ENCODE peak calls at places on chromosomes 12 and 14, in five cellular contexts. One of them, this sample, is unnamed. For H3K9me3, the result is how much of the 10 kb centered on the place peaks cover.

GRCh38 chr12:116595186-116595585 is 36.0 kb downstream of the MAP1LC3B2 start:
- DNase-seq in GM12878: no peak
- DNase-seq in cardiac muscle cell: no peak
- DNase-seq in fibroblast of lung: no peak
- DNase-seq in trophoblast cell: no peak
- DNase-seq in this sample: no peak

GRCh38 chr12:98544741-98545140 is 29.4 kb downstream of the TMPO start:
- DNase-seq in cardiac muscle cell: no peak
- DNase-seq in trophoblast cell: no peak
- DNase-seq in GM12878: no peak
- DNase-seq in fibroblast of lung: peak
- DNase-seq in this sample: no peak

GRCh38 chr12:82120901-82121300 is 237.3 kb downstream of the CCDC59 start:
- DNase-seq in trophoblast cell: no peak
- DNase-seq in GM12878: no peak
- DNase-seq in fibroblast of lung: no peak
- DNase-seq in cardiac muscle cell: no peak
- DNase-seq in this sample: peak

GRCh38 chr14:65104791-65105190 is 2.5 kb upstream of the MAX start:
- DNase-seq in cardiac muscle cell: no peak
- DNase-seq in GM12878: no peak
- DNase-seq in trophoblast cell: no peak
- DNase-seq in fibroblast of lung: no peak
- DNase-seq in this sample: no peak

GRCh38 chr12:82619644-82620043 is 67.1 kb upstream of the TMTC2 start:
- DNase-seq in GM12878: no peak
- DNase-seq in cardiac muscle cell: no peak
- DNase-seq in fibroblast of lung: no peak
- DNase-seq in trophoblast cell: no peak
- DNase-seq in this sample: no peak

GRCh38 chr14:88535149-88535548 is 19.7 kb downstream of the PTPN21 start:
- DNase-seq in GM12878: no peak
- DNase-seq in trophoblast cell: peak
- DNase-seq in fibroblast of lung: no peak
- DNase-seq in cardiac muscle cell: peak
- DNase-seq in this sample: no peak

GRCh38 chr14:24013654-24014514 is 25.2 kb downstream of the DHRS4L2 start:
- DNase-seq in fibroblast of lung: peak
- DNase-seq in cardiac muscle cell: peak
- DNase-seq in GM12878: peak
- DNase-seq in trophoblast cell: peak
- DNase-seq in this sample: peak

GRCh38 chr14:50037837-50038236 is 78.5 kb downstream of the VCPKMT start:
- DNase-seq in GM12878: no peak
- DNase-seq in fibroblast of lung: no peak
- DNase-seq in cardiac muscle cell: peak
- DNase-seq in trophoblast cell: no peak
- DNase-seq in this sample: no peak

GRCh38 chr14:20797159-20797558 is 5.5 kb downstream of the RNASE1 start:
- DNase-seq in fibroblast of lung: no peak
- DNase-seq in cardiac muscle cell: no peak
- DNase-seq in GM12878: no peak
- DNase-seq in trophoblast cell: no peak
- DNase-seq in this sample: no peak

GRCh38 chr12:117377758-117378157 is 16.3 kb upstream of the NOS1 start:
- DNase-seq in cardiac muscle cell: no peak
- DNase-seq in fibroblast of lung: no peak
- DNase-seq in GM12878: no peak
- DNase-seq in trophoblast cell: no peak
- DNase-seq in this sample: no peak

GRCh38 chr12:22935090-22935489 is 310.1 kb downstream of the ETNK1 start:
- DNase-seq in trophoblast cell: peak
- DNase-seq in cardiac muscle cell: no peak
- DNase-seq in GM12878: no peak
- DNase-seq in fibroblast of lung: no peak
- DNase-seq in this sample: no peak

GRCh38 chr12:50249464-50250229 is 33.7 kb downstream of the LIMA1 start:
- DNase-seq in cardiac muscle cell: no peak
- DNase-seq in GM12878: no peak
- DNase-seq in fibroblast of lung: peak
- DNase-seq in trophoblast cell: peak
- DNase-seq in this sample: no peak

GRCh38 chr12:122867701-122868461 is 28.0 kb downstream of the VPS37B start:
- DNase-seq in cardiac muscle cell: no peak
- DNase-seq in GM12878: no peak
- DNase-seq in fibroblast of lung: no peak
- DNase-seq in trophoblast cell: peak
- DNase-seq in this sample: no peak

GRCh38 chr12:11822071-11822818 is 172.8 kb downstream of the ETV6 start:
- DNase-seq in trophoblast cell: no peak
- DNase-seq in GM12878: peak
- DNase-seq in cardiac muscle cell: no peak
- DNase-seq in fibroblast of lung: peak
- DNase-seq in this sample: peak

GRCh38 chr12:25119020-25119419 is 75.9 kb downstream of the DNAI7 start:
- DNase-seq in GM12878: no peak
- DNase-seq in trophoblast cell: no peak
- DNase-seq in fibroblast of lung: no peak
- DNase-seq in cardiac muscle cell: no peak
- DNase-seq in this sample: no peak

GRCh38 chr14:94377866-94378470 is 10.4 kb downstream of the SERPINA1 start:
- DNase-seq in trophoblast cell: no peak
- DNase-seq in fibroblast of lung: no peak
- DNase-seq in GM12878: no peak
- DNase-seq in cardiac muscle cell: no peak
- DNase-seq in this sample: no peak

GRCh38 chr12:75587340-75588106 is 76.1 kb upstream of the KRR1 start:
- DNase-seq in cardiac muscle cell: no peak
- DNase-seq in trophoblast cell: no peak
- DNase-seq in GM12878: no peak
- DNase-seq in fibroblast of lung: peak
- DNase-seq in this sample: no peak

GRCh38 chr12:124755801-124756148 is 107.9 kb downstream of the SCARB1 start:
- DNase-seq in cardiac muscle cell: no peak
- DNase-seq in fibroblast of lung: no peak
- DNase-seq in GM12878: no peak
- DNase-seq in trophoblast cell: no peak
- DNase-seq in this sample: no peak

GRCh38 chr12:109719123-109720022 is 5.7 kb downstream of the FAM222A start:
- DNase-seq in trophoblast cell: no peak
- DNase-seq in cardiac muscle cell: no peak
- DNase-seq in GM12878: no peak
- DNase-seq in fibroblast of lung: no peak
- DNase-seq in this sample: no peak

GRCh38 chr12:22173154-22173553 is 127.1 kb downstream of the CMAS start:
- DNase-seq in GM12878: no peak
- DNase-seq in trophoblast cell: no peak
- DNase-seq in cardiac muscle cell: no peak
- DNase-seq in fibroblast of lung: no peak
- DNase-seq in this sample: no peak

GRCh38 chr14:22887260-22887989 is 4.4 kb downstream of the REM2 start:
- DNase-seq in GM12878: peak
- DNase-seq in fibroblast of lung: peak
- DNase-seq in trophoblast cell: peak
- DNase-seq in cardiac muscle cell: peak
- DNase-seq in this sample: peak

GRCh38 chr12:58922849-58923248 is 2.5 kb upstream of the LRIG3 start:
- DNase-seq in cardiac muscle cell: no peak
- DNase-seq in trophoblast cell: peak
- DNase-seq in GM12878: no peak
- DNase-seq in fibroblast of lung: peak
- DNase-seq in this sample: no peak

GRCh38 chr12:28242129-28242887 is 52.1 kb downstream of the CCDC91 start:
- DNase-seq in GM12878: no peak
- DNase-seq in fibroblast of lung: no peak
- DNase-seq in cardiac muscle cell: no peak
- DNase-seq in trophoblast cell: no peak
- DNase-seq in this sample: no peak

GRCh38 chr12:64733857-64734256 is 25.3 kb downstream of the GNS start:
- DNase-seq in trophoblast cell: no peak
- DNase-seq in fibroblast of lung: no peak
- DNase-seq in cardiac muscle cell: peak
- DNase-seq in GM12878: no peak
- DNase-seq in this sample: no peak

GRCh38 chr12:65536876-65537661 is 258.6 kb downstream of the MSRB3 start:
- DNase-seq in fibroblast of lung: peak
- DNase-seq in GM12878: no peak
- DNase-seq in cardiac muscle cell: peak
- DNase-seq in trophoblast cell: no peak
- DNase-seq in this sample: no peak

GRCh38 chr12:68792952-68793351 is 15.0 kb upstream of the MDM2 start:
- DNase-seq in fibroblast of lung: no peak
- DNase-seq in trophoblast cell: no peak
- DNase-seq in cardiac muscle cell: no peak
- DNase-seq in GM12878: peak
- DNase-seq in this sample: peak

GRCh38 chr12:104643921-104644669 is 187.3 kb downstream of the CHST11 start:
- DNase-seq in cardiac muscle cell: no peak
- DNase-seq in GM12878: peak
- DNase-seq in trophoblast cell: no peak
- DNase-seq in fibroblast of lung: no peak
- DNase-seq in this sample: no peak

GRCh38 chr14:45757655-45758054 is 504.7 kb upstream of the MIS18BP1 start:
- DNase-seq in cardiac muscle cell: no peak
- DNase-seq in fibroblast of lung: no peak
- DNase-seq in GM12878: no peak
- DNase-seq in trophoblast cell: no peak
- DNase-seq in this sample: no peak

GRCh38 chr12:115468087-115468510 is 784.1 kb upstream of the TBX3 start:
- DNase-seq in fibroblast of lung: peak
- DNase-seq in trophoblast cell: no peak
- DNase-seq in cardiac muscle cell: no peak
- DNase-seq in GM12878: no peak
- DNase-seq in this sample: no peak

GRCh38 chr12:132486168-132486567 is 3.8 kb upstream of the FBRSL1 start:
- DNase-seq in cardiac muscle cell: no peak
- DNase-seq in trophoblast cell: no peak
- DNase-seq in GM12878: no peak
- DNase-seq in fibroblast of lung: no peak
- DNase-seq in this sample: no peak

GRCh38 chr12:108169671-108170070 is 40.6 kb downstream of the WSCD2 start:
- DNase-seq in cardiac muscle cell: no peak
- DNase-seq in GM12878: no peak
- DNase-seq in fibroblast of lung: no peak
- DNase-seq in trophoblast cell: no peak
- DNase-seq in this sample: no peak

GRCh38 chr12:110234197-110235154 is 46.6 kb upstream of the ATP2A2 start:
- DNase-seq in cardiac muscle cell: no peak
- DNase-seq in fibroblast of lung: no peak
- DNase-seq in trophoblast cell: no peak
- DNase-seq in GM12878: no peak
- DNase-seq in this sample: no peak

GRCh38 chr14:89540009-89540829 is 123.2 kb upstream of the FOXN3 start:
- DNase-seq in cardiac muscle cell: no peak
- DNase-seq in GM12878: no peak
- DNase-seq in fibroblast of lung: peak
- DNase-seq in trophoblast cell: peak
- DNase-seq in this sample: no peak

GRCh38 chr12:39127401-39127800 is 222.0 kb upstream of the CPNE8 start:
- DNase-seq in cardiac muscle cell: no peak
- DNase-seq in trophoblast cell: peak
- DNase-seq in GM12878: no peak
- DNase-seq in fibroblast of lung: peak
- DNase-seq in this sample: no peak

GRCh38 chr12:50840809-50841487 is 1.8 kb upstream of the TMPRSS12 start:
- DNase-seq in GM12878: no peak
- DNase-seq in fibroblast of lung: no peak
- DNase-seq in cardiac muscle cell: no peak
- DNase-seq in trophoblast cell: no peak
- DNase-seq in this sample: no peak

GRCh38 chr14:39247256-39247655 is 13.5 kb downstream of the MIA2 start:
- DNase-seq in GM12878: no peak
- DNase-seq in fibroblast of lung: peak
- DNase-seq in cardiac muscle cell: no peak
- DNase-seq in trophoblast cell: no peak
- DNase-seq in this sample: no peak

GRCh38 chr14:21723431-21724045 is 49.9 kb upstream of the OR4E1 start:
- DNase-seq in trophoblast cell: no peak
- DNase-seq in cardiac muscle cell: peak
- DNase-seq in fibroblast of lung: no peak
- DNase-seq in GM12878: no peak
- DNase-seq in this sample: peak

DNA sequence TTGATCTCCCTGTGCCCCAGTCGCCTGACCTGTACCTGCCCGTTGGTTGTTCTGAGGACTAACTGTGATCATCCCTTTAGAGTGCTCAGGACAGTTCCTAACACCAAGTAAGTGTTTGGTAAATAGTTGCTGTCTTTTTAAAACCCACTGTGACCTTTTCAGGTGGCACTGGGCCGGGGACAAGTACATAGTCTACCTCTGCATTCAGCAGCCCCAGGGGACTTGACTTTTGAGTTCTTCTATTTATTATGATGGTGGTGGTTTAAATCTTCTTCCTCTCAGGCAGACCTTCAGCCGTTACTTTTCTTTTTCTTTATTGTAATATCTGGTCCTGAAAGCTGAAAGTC is 38.8 kb downstream of the EVL start:
- DNase-seq in cardiac muscle cell: no peak
- DNase-seq in GM12878: no peak
- DNase-seq in fibroblast of lung: no peak
- DNase-seq in trophoblast cell: no peak
- DNase-seq in this sample: no peak
- H3K4me3 ChIP-seq in cardiac muscle cell: no peak
- H3K4me3 ChIP-seq in GM12878: no peak
- H3K4me3 ChIP-seq in fibroblast of lung: no peak
- H3K4me3 ChIP-seq in trophoblast cell: no peak
- H3K4me3 ChIP-seq in this sample: no peak

GRCh38 chr12:71664411-71665108 is 459 bp downstream of the THAP2 start:
- DNase-seq in cardiac muscle cell: no peak
- DNase-seq in trophoblast cell: no peak
- DNase-seq in fibroblast of lung: peak
- DNase-seq in GM12878: no peak
- DNase-seq in this sample: no peak
- H3K9me3 ChIP-seq in cardiac muscle cell: under half
- H3K9me3 ChIP-seq in trophoblast cell: under half
- H3K9me3 ChIP-seq in fibroblast of lung: under half
- H3K9me3 ChIP-seq in GM12878: under half
- H3K9me3 ChIP-seq in this sample: under half

DNA sequence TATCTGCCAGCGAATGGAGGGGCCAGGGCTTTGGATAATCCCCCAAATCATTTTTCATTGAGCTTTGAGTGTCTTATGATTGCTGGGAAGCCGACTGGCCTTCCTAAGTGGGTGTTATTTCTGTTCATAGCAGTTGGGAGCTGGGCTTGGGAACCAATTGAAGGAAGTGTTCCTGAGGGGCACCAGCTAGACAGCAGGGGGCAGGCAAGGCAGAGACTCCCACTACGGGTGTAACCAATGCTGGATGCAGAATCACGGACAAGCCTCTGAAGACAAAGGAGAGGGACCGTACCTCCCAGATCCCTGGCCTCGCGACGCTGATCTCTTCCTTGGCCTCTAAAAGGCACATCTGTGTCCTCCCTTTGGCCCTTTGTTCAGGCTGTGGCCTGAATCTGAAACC is 149.0 kb upstream of the PRMT8 start:
- DNase-seq in cardiac muscle cell: peak
- DNase-seq in trophoblast cell: no peak
- DNase-seq in GM12878: no peak
- DNase-seq in fibroblast of lung: peak
- DNase-seq in this sample: no peak
- H3K27ac ChIP-seq in cardiac muscle cell: no peak
- H3K27ac ChIP-seq in trophoblast cell: no peak
- H3K27ac ChIP-seq in GM12878: no peak
- H3K27ac ChIP-seq in fibroblast of lung: no peak
- H3K27ac ChIP-seq in this sample: no peak

GRCh38 chr12:52947738-52948423 is 1.0 kb upstream of the KRT18 start:
- DNase-seq in cardiac muscle cell: no peak
- DNase-seq in GM12878: no peak
- DNase-seq in fibroblast of lung: no peak
- DNase-seq in trophoblast cell: no peak
- DNase-seq in this sample: no peak
- H3K4me3 ChIP-seq in cardiac muscle cell: no peak
- H3K4me3 ChIP-seq in GM12878: no peak
- H3K4me3 ChIP-seq in fibroblast of lung: no peak
- H3K4me3 ChIP-seq in trophoblast cell: no peak
- H3K4me3 ChIP-seq in this sample: no peak

This sample was measured in CD4-positive, alpha-beta memory T cell.